ENCODE peak calls at places on chromosome 1, in five cellular contexts. M is stimulated activated CD8-positive, alpha-beta memory T cell treated with anti-CD3 and anti-CD28 coated beads, Interleukin-4, amount 100 ng/mL, for 4 hours; R is activated T-cell treated with anti-CD3 and anti-CD28 coated beads, Interleukin-2, amount 50 U/mL, for 24 hours; S is heart left ventricle; P is Jurkat, Clone E6-1. U is an unnamed sample.

GRCh38 chr1:235503333-235504121 is 725 bp downstream of the B3GALNT2 start:
- DNase-seq in R (no peak), M (no peak), P (no peak), S (peak; percentile 47), U (no peak)

GRCh38 chr1:236018885-236019453 is 45.9 kb downstream of the NID1 start:
- DNase-seq in M (no peak), P (no peak), S (peak; percentile 86), R (no peak), U (no peak)

GRCh38 chr1:221742555-221743415 is 896 bp upstream of the DUSP10 start:
- DNase-seq in P (peak; percentile 35), M (peak; percentile 50), S (peak; percentile 88), R (peak; percentile 86), U (peak; percentile 64)

GRCh38 chr1:204706838-204707509 is 21.4 kb upstream of the LRRN2 start:
- DNase-seq in R (no peak), M (no peak), P (peak; percentile 60), S (no peak), U (no peak)

GRCh38 chr1:20597650-20598049 is 8.8 kb downstream of the CDA start:
- DNase-seq in P (no peak), S (no peak), R (no peak), M (no peak), U (no peak)

GRCh38 chr1:44806704-44807363 is at the start of gene DYNLT4:
- DNase-seq in S (no peak), R (no peak), P (no peak), M (no peak), U (no peak)

GRCh38 chr1:222654849-222655248 is 37.0 kb downstream of the MIA3 start:
- DNase-seq in P (peak; percentile 85), R (peak; percentile 53), S (peak; percentile 45), M (peak; percentile 38), U (peak; percentile 72)

GRCh38 chr1:101907264-101907663 is 89.5 kb downstream of the OLFM3 start:
- DNase-seq in S (no peak), P (no peak), R (no peak), M (no peak), U (no peak)

GRCh38 chr1:200139661-200140250 is 112.2 kb downstream of the NR5A2 start:
- DNase-seq in R (no peak), M (no peak), S (no peak), P (peak; percentile 57), U (peak; percentile 11)

GRCh38 chr1:169109561-169110134 is 3.2 kb downstream of the ATP1B1 start:
- DNase-seq in M (no peak), S (peak; percentile 49), P (no peak), R (no peak), U (no peak)

GRCh38 chr1:160681067-160681890 is 30.3 kb downstream of the CD48 start:
- DNase-seq in S (peak; percentile 43), M (peak; percentile 67), R (peak; percentile 87), P (peak; percentile 75), U (peak; percentile 87)

GRCh38 chr1:54100500-54100899 is 47.1 kb downstream of the TCEANC2 start:
- DNase-seq in S (no peak), R (no peak), P (no peak), M (no peak), U (no peak)

GRCh38 chr1:41526956-41527561 is 42.6 kb upstream of the EDN2 start:
- DNase-seq in R (no peak), M (no peak), P (no peak), S (no peak), U (no peak)